ENCODE peak calls at places on chromosomes 12 and 14, in four cellular contexts. U is C1 segment of cervical spinal cord, Z is HS-5, J is NCI-H2171 treated with DMSO at 0.1 percent for 48 hours. R is an unnamed sample.

GRCh38 chr12:112353389-112353788 is 28.8 kb downstream of the HECTD4 start:
- DNase-seq in U (no peak), Z (no peak), J (no peak), R (no peak)

GRCh38 chr14:66141733-66142132 is 344.4 kb upstream of the CCDC196 start:
- DNase-seq in U (no peak), Z (no peak), J (no peak), R (no peak)

GRCh38 chr14:22657861-22658260 is 13.7 kb upstream of the OR6J1 start:
- DNase-seq in U (no peak), Z (no peak), J (no peak), R (no peak)

GRCh38 chr12:5665615-5666014 is 233.7 kb downstream of the NTF3 start:
- DNase-seq in U (no peak), Z (peak; percentile 56), J (no peak), R (peak; percentile 67)

GRCh38 chr12:44709166-44709565 is 166.9 kb downstream of the NELL2 start:
- DNase-seq in U (no peak), Z (no peak), J (no peak), R (no peak)

GRCh38 chr12:15808250-15808971 is 19.2 kb upstream of the EPS8 start:
- DNase-seq in U (no peak), Z (no peak), J (no peak), R (peak; percentile 45)

GRCh38 chr12:114904254-114905003 is 220.5 kb upstream of the TBX3 start:
- DNase-seq in U (no peak), Z (no peak), J (no peak), R (no peak)

GRCh38 chr12:76519538-76519937 is 40.0 kb downstream of the OSBPL8 start:
- DNase-seq in U (no peak), Z (no peak), J (no peak), R (no peak)

GRCh38 chr14:51860164-51860835 is at the start of gene GNG2:
- DNase-seq in U (peak; percentile 61), Z (no peak), J (peak; percentile 77), R (no peak)

GRCh38 chr12:112546996-112547395 is 128.2 kb downstream of the PTPN11 start:
- DNase-seq in U (no peak), Z (no peak), J (no peak), R (no peak)